ENCODE peak calls at places on chromosomes 7 and 10, in four cellular contexts. N, G, K and M are unnamed samples.

GRCh38 chr10:12969951-12970350 is 31.6 kb downstream of the CCDC3 start:
- DNase-seq in G (no peak), K (no peak), N (no peak), M (no peak)

GRCh38 chr7:158409120-158409519 is 178.5 kb downstream of the PTPRN2 start:
- DNase-seq in G (no peak), N (no peak), K (no peak), M (no peak)

GRCh38 chr7:71618281-71618680 is 486.3 kb downstream of the GALNT17 start:
- DNase-seq in G (no peak), N (no peak), K (no peak), M (no peak)

GRCh38 chr10:97234403-97234802 is 48.6 kb upstream of the SLIT1 start:
- DNase-seq in K (peak), G (peak), N (peak), M (no peak)

GRCh38 chr10:98424308-98425254 is 9.6 kb upstream of the PYROXD2 start:
- DNase-seq in G (no peak), N (no peak), K (peak), M (no peak)

GRCh38 chr7:32299133-32299702 is 191.0 kb downstream of the LSM5 start:
- DNase-seq in K (no peak), G (peak), N (no peak), M (no peak)

GRCh38 chr7:157577061-157577460 is 240.3 kb downstream of the DNAJB6 start:
- DNase-seq in K (no peak), G (no peak), N (no peak), M (no peak)

GRCh38 chr10:114881462-114881861 is 56.5 kb upstream of the TRUB1 start:
- DNase-seq in K (no peak), G (no peak), N (no peak), M (no peak)

GRCh38 chr7:32574626-32575025 is 79.3 kb downstream of the AVL9 start:
- DNase-seq in G (no peak), N (no peak), K (no peak), M (no peak)

GRCh38 chr7:88357295-88357694 is 50.6 kb upstream of the STEAP4 start:
- DNase-seq in G (no peak), K (no peak), N (no peak), M (no peak)

GRCh38 chr7:99252166-99252895 is 20.3 kb upstream of the MYH16 start:
- DNase-seq in G (no peak), K (no peak), N (no peak), M (no peak)

GRCh38 chr10:1577371-1577770 is 160.0 kb downstream of the ADARB2 start:
- DNase-seq in G (no peak), K (no peak), N (no peak), M (no peak)

GRCh38 chr7:50212666-50213621 is 91.6 kb upstream of the IKZF1 start:
- DNase-seq in G (no peak), N (no peak), K (no peak), M (no peak)

GRCh38 chr7:159093351-159093971 is 51.2 kb downstream of the VIPR2 start:
- DNase-seq in N (no peak), G (no peak), K (no peak), M (no peak)

GRCh38 chr10:46536781-46537180 is 19.7 kb downstream of the GPRIN2 start:
- DNase-seq in N (no peak), K (no peak), G (no peak), M (no peak)

GRCh38 chr7:2165239-2165609 is 67.5 kb downstream of the MAD1L1 start:
- DNase-seq in G (peak), N (no peak), K (no peak), M (no peak)

GRCh38 chr7:31100445-31100844 is 48.3 kb downstream of the ADCYAP1R1 start:
- DNase-seq in N (no peak), K (no peak), G (no peak), M (no peak)

GRCh38 chr7:96708872-96709271 is 774 bp downstream of the SEM1 start:
- DNase-seq in K (no peak), G (no peak), N (no peak), M (no peak)

GRCh38 chr7:31133497-31133896 is 81.4 kb downstream of the ADCYAP1R1 start:
- DNase-seq in G (no peak), K (no peak), N (no peak), M (no peak)

GRCh38 chr7:107079212-107079940 is 34.9 kb downstream of the PRKAR2B start:
- DNase-seq in N (no peak), G (peak), K (no peak), M (no peak)
- TF ChIP-seq POLR2AphosphoS5 in N (no peak), G (no peak), K (no peak), M (no peak)

DNA sequence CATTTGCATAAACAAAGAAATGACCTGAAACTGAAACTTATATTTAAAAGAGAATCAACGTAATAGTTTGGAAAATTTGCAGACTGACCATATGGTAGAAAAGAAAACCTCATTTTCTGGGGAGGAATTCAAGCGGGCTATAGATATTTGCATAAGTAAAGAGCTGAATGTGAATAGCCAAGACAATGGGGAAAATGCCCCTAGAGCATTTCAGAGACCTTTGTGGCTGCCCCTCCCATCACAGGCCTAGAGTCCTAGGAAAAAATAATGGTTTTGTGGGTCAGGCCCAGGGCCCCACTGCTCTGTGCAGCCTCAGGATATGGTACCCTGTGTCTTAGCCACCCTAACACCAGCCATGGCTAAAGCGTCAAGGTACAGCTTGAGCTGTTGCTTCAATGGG is 480.6 kb upstream of the MBL2 start:
- DNase-seq in G (no peak), K (no peak), N (no peak), M (no peak)
- TF ChIP-seq SIN3A in G (no peak), K (no peak), N (no peak), M (no peak)

GRCh38 chr10:130453721-130454542 is 317.7 kb downstream of the GLRX3 start:
- DNase-seq in K (no peak), N (no peak), G (no peak), M (no peak)
- TF ChIP-seq TCF7L2 in K (no peak), N (no peak), G (no peak), M (no peak)

GRCh38 chr10:71973777-71974488 is 9.7 kb downstream of the CHST3 start:
- DNase-seq in N (no peak), K (no peak), G (no peak), M (no peak)

GRCh38 chr10:71975087-71975890 is 11.1 kb downstream of the CHST3 start:
- DNase-seq in K (no peak), N (no peak), G (no peak), M (no peak)

GRCh38 chr10:71975891-71976725 is 11.9 kb downstream of the CHST3 start:
- DNase-seq in N (peak), K (no peak), G (no peak), M (peak)

GRCh38 chr10:71972746-71973695 is 8.8 kb downstream of the CHST3 start:
- DNase-seq in G (no peak), N (no peak), K (no peak), M (no peak)

GRCh38 chr10:71974489-71975011 is 10.4 kb downstream of the CHST3 start:
- DNase-seq in G (no peak), K (no peak), N (peak), M (peak)
- TF ChIP-seq POLR2AphosphoS5 in G (no peak), K (no peak), N (peak), M (no peak)

GRCh38 chr10:10294801-10295515 is 722.7 kb upstream of the CELF2 start:
- DNase-seq in K (no peak), N (no peak), G (no peak), M (no peak)
- TF ChIP-seq SIN3A in K (no peak), N (no peak), G (no peak), M (no peak)

GRCh38 chr7:140060243-140060630 is 2.5 kb downstream of the PARP12 start:
- DNase-seq in N (no peak), G (peak), K (no peak), M (no peak)

GRCh38 chr7:140056431-140056830 is 6.3 kb downstream of the PARP12 start:
- DNase-seq in G (no peak), N (no peak), K (no peak), M (no peak)

GRCh38 chr7:140060788-140061606 is 1.8 kb downstream of the PARP12 start:
- DNase-seq in G (peak), N (no peak), K (no peak), M (no peak)

GRCh38 chr7:140059288-140060242 is 3.2 kb downstream of the PARP12 start:
- DNase-seq in K (peak), N (peak), G (peak), M (peak)

DNA sequence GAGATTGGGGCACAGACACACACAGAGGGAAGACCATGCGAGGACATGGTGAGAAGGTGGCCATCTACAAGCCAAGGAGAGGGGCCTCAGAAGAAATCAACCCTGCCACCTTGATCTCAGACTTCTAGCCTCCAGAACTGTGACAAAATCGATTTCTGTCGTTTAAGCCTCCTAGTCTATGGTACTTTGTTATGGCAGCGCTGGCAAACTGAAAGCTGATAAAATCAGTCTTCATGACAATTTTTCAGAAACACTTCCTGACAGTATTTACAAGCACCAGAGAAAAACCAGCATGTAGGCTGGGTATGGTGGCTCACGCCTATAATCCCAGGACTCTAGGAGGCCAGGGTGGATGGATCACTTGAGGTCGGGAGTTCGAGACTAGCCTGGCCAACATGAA is 4.2 kb downstream of the PARP12 start:
- DNase-seq in K (no peak), G (no peak), N (no peak), M (no peak)
- TF ChIP-seq TCF7L2 in K (no peak), G (no peak), N (no peak), M (no peak)